ENCODE peak calls at places on chromosomes 12 and 14, in ten cellular contexts. A is A549, P is esophagus squamous epithelium, M is left lung, N is Caco-2, Q is H1, X is GM12865, R is body of pancreas, K is ovary, S is psoas muscle. H is an unnamed sample.

GRCh38 chr12:54338682-54339296 is 13.9 kb downstream of the COPZ1 start:
- DNase-seq in N (no peak), R (no peak), A (no peak), Q (no peak), X (no peak), S (no peak), K (no peak), M (no peak), P (no peak), H (no peak)

GRCh38 chr12:28606967-28607557 is 416.8 kb downstream of the CCDC91 start:
- DNase-seq in X (no peak), A (no peak), N (no peak), K (no peak), S (no peak), P (no peak), M (no peak), Q (no peak), R (no peak), H (no peak)

GRCh38 chr14:69105326-69105725 is 47.6 kb downstream of the DCAF5 start:
- DNase-seq in N (no peak), K (no peak), M (no peak), Q (no peak), R (no peak), P (no peak), S (no peak), A (no peak), X (no peak), H (no peak)

GRCh38 chr12:26939953-26940352 is 1.7 kb downstream of the FGFR1OP2 start:
- DNase-seq in K (no peak), A (no peak), S (no peak), R (no peak), P (no peak), N (no peak), Q (no peak), M (no peak), X (no peak), H (no peak)

GRCh38 chr14:72682188-72682587 is 211.7 kb downstream of the DPF3 start:
- DNase-seq in R (no peak), M (no peak), A (no peak), P (no peak), K (no peak), X (no peak), N (no peak), S (no peak), Q (no peak), H (no peak)

GRCh38 chr14:103396463-103396862 is 11.2 kb downstream of the MARK3 start:
- DNase-seq in X (no peak), Q (no peak), K (no peak), P (no peak), A (no peak), R (no peak), M (no peak), N (no peak), S (no peak), H (no peak)

GRCh38 chr12:123948401-123949117 is 24.1 kb downstream of the CCDC92 start:
- DNase-seq in X (no peak), R (no peak), N (no peak), A (no peak), S (no peak), Q (no peak), K (no peak), P (no peak), M (no peak), H (no peak)

GRCh38 chr12:64691793-64692583 is 67.2 kb downstream of the GNS start:
- DNase-seq in A (no peak), X (no peak), S (no peak), M (no peak), Q (no peak), P (no peak), K (no peak), R (no peak), N (no peak), H (no peak)

GRCh38 chr14:105939810-105940508 is 413.6 kb downstream of the TMEM121 start:
- DNase-seq in N (no peak), S (no peak), R (no peak), X (peak), Q (no peak), K (no peak), A (no peak), M (no peak), P (no peak), H (no peak)

GRCh38 chr12:98355322-98355721 is 160.1 kb upstream of the TMPO start:
- DNase-seq in R (no peak), N (no peak), X (no peak), S (no peak), Q (no peak), A (peak), K (no peak), P (no peak), M (no peak), H (no peak)

GRCh38 chr14:52987514-52987913 is 36.7 kb upstream of the FERMT2 start:
- DNase-seq in K (no peak), P (no peak), M (no peak), S (no peak), X (no peak), A (no peak), R (peak), Q (no peak), N (no peak), H (no peak)

GRCh38 chr12:19707948-19708409 is 268.7 kb downstream of the AEBP2 start:
- DNase-seq in R (no peak), M (no peak), K (no peak), S (no peak), Q (no peak), P (no peak), N (no peak), A (no peak), X (no peak), H (no peak)

GRCh38 chr12:71187379-71187778 is 29.6 kb upstream of the TSPAN8 start:
- DNase-seq in M (no peak), K (no peak), A (no peak), Q (no peak), N (no peak), S (no peak), P (no peak), R (no peak), X (no peak), H (no peak)

GRCh38 chr14:101948666-101949205 is 15.6 kb upstream of the DYNC1H1 start:
- DNase-seq in S (peak), A (no peak), P (no peak), X (no peak), R (peak), M (no peak), Q (no peak), N (no peak), K (no peak), H (no peak)

GRCh38 chr14:100428727-100429126 is 105.6 kb downstream of the SLC25A47 start:
- DNase-seq in P (no peak), R (no peak), S (no peak), A (no peak), Q (no peak), X (peak), M (no peak), N (no peak), K (no peak), H (no peak)

GRCh38 chr12:96141216-96141944 is 52.8 kb upstream of the ELK3 start:
- DNase-seq in A (no peak), M (no peak), S (no peak), R (no peak), N (no peak), X (no peak), Q (no peak), P (no peak), K (no peak), H (no peak)

GRCh38 chr14:104433401-104434213 is 146.0 kb upstream of the C14orf180 start:
- DNase-seq in X (no peak), R (no peak), N (no peak), K (no peak), Q (no peak), P (no peak), A (no peak), M (no peak), S (peak), H (no peak)

GRCh38 chr12:21751517-21751916 is 23.0 kb downstream of the KCNJ8 start:
- DNase-seq in X (no peak), N (no peak), P (no peak), K (no peak), S (no peak), R (no peak), M (no peak), A (no peak), Q (no peak), H (no peak)

GRCh38 chr12:89875225-89875624 is 166.6 kb upstream of the ATP2B1 start:
- DNase-seq in S (no peak), X (no peak), Q (no peak), R (no peak), N (no peak), K (no peak), P (no peak), A (no peak), M (no peak), H (no peak)

GRCh38 chr12:102511575-102511974 is 31.2 kb upstream of the IGF1 start:
- DNase-seq in A (no peak), P (no peak), S (no peak), K (no peak), X (no peak), N (no peak), R (peak), Q (no peak), M (no peak), H (no peak)

GRCh38 chr12:111066744-111067437 is 146.5 kb upstream of the MYL2 start:
- DNase-seq in A (peak), N (peak), P (no peak), Q (no peak), K (no peak), R (no peak), S (no peak), M (no peak), X (peak), H (no peak)

GRCh38 chr12:91565246-91565645 is 382.6 kb upstream of the DCN start:
- DNase-seq in K (no peak), A (no peak), R (no peak), P (no peak), N (no peak), X (no peak), S (no peak), M (no peak), Q (no peak), H (no peak)

GRCh38 chr14:22870811-22871199 is 735 bp upstream of the LRP10 start:
- DNase-seq in Q (no peak), P (no peak), S (no peak), A (no peak), M (no peak), R (no peak), X (peak), N (no peak), K (no peak), H (no peak)

GRCh38 chr14:22861651-22862050 is 9.9 kb upstream of the LRP10 start:
- DNase-seq in X (no peak), R (no peak), M (no peak), A (no peak), P (no peak), Q (no peak), K (no peak), N (no peak), S (no peak), H (no peak)

GRCh38 chr14:22864979-22865378 is 6.6 kb upstream of the LRP10 start:
- DNase-seq in N (no peak), Q (no peak), M (no peak), S (peak), X (no peak), K (no peak), R (no peak), P (no peak), A (no peak), H (no peak)

GRCh38 chr14:22866874-22867273 is 4.7 kb upstream of the LRP10 start:
- DNase-seq in N (no peak), A (no peak), P (no peak), Q (no peak), S (no peak), M (no peak), K (no peak), X (no peak), R (no peak), H (no peak)

DNA sequence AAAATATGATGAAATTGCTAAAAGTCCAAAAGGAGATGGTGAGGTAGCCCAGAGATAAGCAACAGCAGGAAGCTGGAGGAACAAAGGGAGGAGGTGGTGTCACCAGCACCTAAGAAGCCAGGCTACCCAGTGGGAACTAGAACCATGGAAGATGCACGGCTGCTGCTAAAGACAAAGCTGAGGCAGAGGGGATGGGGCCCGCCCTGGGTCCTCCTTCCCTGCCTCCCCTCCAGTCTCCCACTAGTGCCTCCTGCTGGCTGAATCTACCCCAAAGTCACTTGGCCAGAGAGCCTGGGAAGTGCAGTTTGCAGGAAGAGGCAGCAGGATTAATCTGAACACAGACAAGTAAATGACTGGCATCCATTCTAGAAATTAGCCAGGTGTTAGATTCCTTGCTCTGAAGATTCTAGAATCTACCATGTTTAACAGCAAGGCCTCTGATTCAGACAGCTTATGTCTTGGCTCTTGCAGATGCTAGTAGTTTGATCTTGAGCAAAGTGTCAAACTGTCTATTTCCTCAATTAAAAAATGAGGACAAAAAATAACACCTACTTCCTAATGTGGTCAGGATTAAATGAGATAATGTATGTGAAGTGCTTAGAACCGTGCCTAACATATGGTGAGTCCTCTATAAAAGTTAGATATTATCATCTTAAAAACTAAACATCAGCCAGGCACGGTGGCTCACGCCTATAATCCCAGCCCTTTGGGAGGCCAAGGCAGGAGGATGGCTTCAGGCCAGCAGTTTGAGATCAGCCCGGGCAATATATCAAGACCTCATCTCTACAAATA is 5.9 kb upstream of the LRP10 start:
- DNase-seq in X (no peak), M (no peak), N (peak), K (no peak), A (no peak), Q (no peak), R (no peak), P (no peak), S (no peak), H (peak)
- TF ChIP-seq CTCF in X (peak), M (no peak), N (no peak), K (no peak), A (no peak), Q (peak), R (no peak), P (no peak), S (no peak), H (peak)

GRCh38 chr12:57626111-57626928 is 6.7 kb downstream of the B4GALNT1 start:
- DNase-seq in M (no peak), R (no peak), K (peak), X (no peak), A (no peak), Q (no peak), S (peak), N (no peak), P (no peak), H (no peak)
- TF ChIP-seq CTCF in M (no peak), R (no peak), K (no peak), X (no peak), A (no peak), Q (no peak), S (no peak), N (no peak), P (no peak), H (no peak)

GRCh38 chr14:91548145-91548544 is 38.0 kb upstream of the PPP4R3A start:
- DNase-seq in X (no peak), P (no peak), A (no peak), N (no peak), R (no peak), K (no peak), M (no peak), S (no peak), Q (no peak), H (no peak)

GRCh38 chr14:91545204-91545603 is 35.1 kb upstream of the PPP4R3A start:
- DNase-seq in Q (no peak), X (no peak), K (no peak), A (no peak), N (no peak), R (no peak), S (no peak), P (no peak), M (no peak), H (no peak)

GRCh38 chr14:91545946-91546716 is 36.0 kb upstream of the PPP4R3A start:
- DNase-seq in R (no peak), N (no peak), M (no peak), Q (no peak), K (no peak), P (no peak), X (no peak), A (no peak), S (no peak), H (no peak)
- TF ChIP-seq CTCF in R (no peak), N (no peak), M (no peak), Q (no peak), K (no peak), P (no peak), X (no peak), A (no peak), S (no peak), H (no peak)

DNA sequence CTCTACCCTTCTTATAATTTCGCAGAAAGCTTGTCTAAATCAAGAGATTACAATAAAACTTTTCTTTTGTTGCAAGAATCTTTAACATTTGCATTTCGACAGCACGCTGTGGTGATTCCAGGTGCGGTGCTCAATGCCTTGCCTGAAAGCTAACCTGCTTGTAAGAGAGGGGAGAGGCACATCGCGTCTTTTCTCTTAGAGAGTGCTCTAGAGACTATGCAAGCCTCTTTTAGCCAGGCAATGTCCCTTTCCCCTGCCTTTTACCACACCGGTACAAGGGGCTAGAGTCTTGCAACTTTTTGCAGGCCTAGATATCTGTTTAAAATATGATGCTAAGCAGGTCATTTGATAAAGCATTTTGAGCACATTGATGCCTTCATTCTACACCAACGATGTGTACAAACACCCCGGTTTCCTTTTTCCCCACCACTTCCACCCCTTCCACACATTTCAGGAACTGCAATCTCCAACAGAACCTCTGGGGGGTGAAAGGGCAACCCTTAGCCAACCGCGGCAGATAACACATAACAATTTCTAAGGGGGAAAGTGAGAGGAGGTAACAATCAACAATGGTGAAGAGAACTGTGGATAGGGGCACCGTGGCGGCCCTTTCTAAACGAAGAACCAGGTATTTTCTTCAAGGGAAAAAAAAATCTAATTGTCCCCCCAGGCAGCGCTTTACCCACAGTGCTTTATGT is 1.3 kb downstream of the KITLG start:
- DNase-seq in X (no peak), P (no peak), A (peak), N (peak), S (peak), R (peak), Q (no peak), K (no peak), M (no peak), H (no peak)
- TF ChIP-seq CTCF in X (no peak), P (peak), A (no peak), N (peak), S (peak), R (peak), Q (peak), K (no peak), M (peak), H (no peak)

DNA sequence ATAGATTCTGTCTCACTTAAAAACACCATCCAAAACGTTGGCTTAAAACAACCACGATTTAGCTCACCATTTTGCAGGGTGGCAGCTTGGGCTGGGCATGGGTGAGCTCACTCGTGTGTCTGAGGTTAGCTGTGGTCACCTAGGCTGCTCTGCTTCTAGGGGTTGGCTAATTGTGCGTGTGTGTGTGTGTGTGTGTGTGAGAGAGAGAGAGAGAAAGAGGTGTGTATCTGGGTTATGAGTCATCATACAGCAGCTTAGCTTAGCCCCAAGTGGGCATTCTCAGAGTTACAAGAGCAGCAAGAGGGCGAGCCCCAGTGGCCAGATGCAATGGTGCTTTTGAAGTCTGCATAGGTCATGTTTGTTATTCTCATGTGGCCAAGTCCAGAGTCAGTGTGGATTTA is 6.0 kb downstream of the FBXW8 start:
- DNase-seq in X (peak), M (peak), N (peak), Q (no peak), A (peak), R (peak), P (no peak), K (no peak), S (no peak), H (peak)
- TF ChIP-seq CTCF in X (peak), M (no peak), N (peak), Q (peak), A (peak), R (no peak), P (no peak), K (no peak), S (no peak), H (peak)

DNA sequence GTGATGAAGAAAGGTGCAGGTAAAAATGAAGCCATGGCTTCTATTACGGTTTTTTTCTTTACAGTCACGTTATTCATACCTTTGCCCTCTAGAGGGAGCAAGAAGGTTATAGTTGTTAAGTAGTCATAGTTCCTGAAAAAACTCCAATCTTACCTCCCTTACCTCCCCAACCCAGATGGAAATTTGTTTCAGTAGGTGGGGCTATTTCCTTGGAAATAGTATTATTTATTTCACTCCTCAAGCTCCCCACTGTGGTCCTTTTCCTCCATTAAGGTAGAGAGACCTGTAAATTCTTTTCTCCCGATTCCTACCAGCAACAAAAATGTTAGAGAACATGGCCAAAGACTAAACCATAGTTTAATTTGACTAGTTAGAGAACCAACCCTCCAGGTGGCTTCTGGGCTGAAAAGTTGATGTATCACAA is 43.4 kb downstream of the TMX1 start:
- DNase-seq in M (no peak), N (peak), R (no peak), K (no peak), X (peak), S (no peak), A (peak), P (no peak), Q (no peak), H (no peak)
- TF ChIP-seq CTCF in M (peak), N (peak), R (peak), K (peak), X (peak), S (peak), A (peak), P (peak), Q (peak), H (peak)

GRCh38 chr12:100068305-100068704 is 74.4 kb downstream of the BLTP3B start:
- DNase-seq in X (no peak), R (no peak), P (no peak), M (no peak), K (no peak), Q (no peak), S (no peak), N (no peak), A (no peak), H (no peak)
- TF ChIP-seq CTCF in X (no peak), R (no peak), P (no peak), M (no peak), K (no peak), Q (no peak), S (no peak), N (no peak), A (no peak), H (no peak)

DNA sequence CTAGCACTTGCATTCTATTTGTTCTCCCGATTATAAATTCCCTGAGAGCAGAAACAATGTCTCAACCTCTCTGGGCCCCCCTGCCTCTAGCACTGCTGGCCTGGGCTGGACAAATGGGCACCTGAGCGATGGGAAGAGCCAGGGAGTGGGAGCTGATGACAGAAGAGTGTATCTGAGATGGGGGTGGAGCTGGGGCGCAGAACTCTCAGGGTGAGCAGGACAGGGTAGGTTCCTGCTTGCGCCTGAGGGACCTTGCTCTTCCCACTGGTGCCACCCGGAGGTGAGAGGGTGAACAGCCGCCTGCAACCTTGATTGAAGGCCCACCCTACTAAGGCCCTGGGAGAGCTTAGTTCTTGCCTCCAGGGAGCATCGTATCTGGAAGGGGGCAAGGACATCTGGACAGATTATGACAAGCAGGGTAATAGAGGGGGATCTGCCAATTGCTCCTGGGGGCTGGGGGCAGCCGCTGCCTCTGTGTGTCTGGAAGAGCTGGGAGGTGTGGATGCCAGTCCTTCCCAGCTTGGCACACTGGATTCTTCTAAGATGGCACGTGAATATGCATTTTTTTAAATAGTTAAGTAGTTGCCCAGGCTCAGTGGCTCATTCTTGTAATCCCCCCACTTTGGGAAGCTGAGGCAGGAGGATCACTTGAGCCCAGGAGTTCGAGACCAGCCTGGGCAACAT is 43.0 kb upstream of the TSPAN9 start:
- DNase-seq in N (peak), R (peak), A (peak), Q (peak), S (peak), K (peak), X (peak), M (no peak), P (no peak), H (peak)
- TF ChIP-seq CTCF in N (peak), R (peak), A (peak), Q (peak), S (peak), K (peak), X (peak), M (peak), P (peak), H (peak)